ENCODE peak calls at places on chromosomes 6 and 20, in five cellular contexts. One of them, this sample, is unnamed.

GRCh38 chr20:51220293-51220706 is 197.4 kb upstream of the KCNG1 start:
- DNase-seq in A549: peak; percentile 51
- DNase-seq in left ventricle myocardium inferior: peak; percentile 20
- DNase-seq in stimulated activated CD4-positive, alpha-beta T cell treated with anti-CD3 and anti-CD28 coated beads, Interleukin-1b, Interleukin-23, amount 100 ng/mL, for 1 hour: peak; percentile 35
- DNase-seq in germinal center: peak; percentile 72
- DNase-seq in this sample: no peak

GRCh38 chr20:50292324-50293243 is 102.0 kb downstream of the CEBPB start:
- DNase-seq in germinal center: no peak
- DNase-seq in A549: peak; percentile 88
- DNase-seq in stimulated activated CD4-positive, alpha-beta T cell treated with anti-CD3 and anti-CD28 coated beads, Interleukin-1b, Interleukin-23, amount 100 ng/mL, for 1 hour: no peak
- DNase-seq in left ventricle myocardium inferior: peak; percentile 91
- DNase-seq in this sample: peak; percentile 99

GRCh38 chr20:60262967-60263603 is 304.9 kb downstream of the CDH26 start:
- DNase-seq in germinal center: peak; percentile 44
- DNase-seq in left ventricle myocardium inferior: peak; percentile 22
- DNase-seq in stimulated activated CD4-positive, alpha-beta T cell treated with anti-CD3 and anti-CD28 coated beads, Interleukin-1b, Interleukin-23, amount 100 ng/mL, for 1 hour: peak; percentile 17
- DNase-seq in A549: peak; percentile 30
- DNase-seq in this sample: no peak

GRCh38 chr6:73050706-73051105 is 174.6 kb downstream of the KHDC1L start:
- DNase-seq in A549: no peak
- DNase-seq in germinal center: no peak
- DNase-seq in stimulated activated CD4-positive, alpha-beta T cell treated with anti-CD3 and anti-CD28 coated beads, Interleukin-1b, Interleukin-23, amount 100 ng/mL, for 1 hour: no peak
- DNase-seq in left ventricle myocardium inferior: no peak
- DNase-seq in this sample: no peak

GRCh38 chr20:53434662-53435061 is 159.0 kb downstream of the ZNF217 start:
- DNase-seq in stimulated activated CD4-positive, alpha-beta T cell treated with anti-CD3 and anti-CD28 coated beads, Interleukin-1b, Interleukin-23, amount 100 ng/mL, for 1 hour: no peak
- DNase-seq in germinal center: no peak
- DNase-seq in A549: no peak
- DNase-seq in left ventricle myocardium inferior: no peak
- DNase-seq in this sample: peak; percentile 62

GRCh38 chr20:22678678-22679077 is 94.3 kb upstream of the FOXA2 start:
- DNase-seq in left ventricle myocardium inferior: no peak
- DNase-seq in A549: no peak
- DNase-seq in germinal center: no peak
- DNase-seq in stimulated activated CD4-positive, alpha-beta T cell treated with anti-CD3 and anti-CD28 coated beads, Interleukin-1b, Interleukin-23, amount 100 ng/mL, for 1 hour: no peak
- DNase-seq in this sample: no peak

GRCh38 chr20:2756056-2756611 is 44.3 kb downstream of the CPXM1 start:
- DNase-seq in A549: no peak
- DNase-seq in germinal center: no peak
- DNase-seq in stimulated activated CD4-positive, alpha-beta T cell treated with anti-CD3 and anti-CD28 coated beads, Interleukin-1b, Interleukin-23, amount 100 ng/mL, for 1 hour: no peak
- DNase-seq in left ventricle myocardium inferior: no peak
- DNase-seq in this sample: peak; percentile 45

GRCh38 chr20:8994045-8994444 is 74.8 kb upstream of the PLCB4 start:
- DNase-seq in stimulated activated CD4-positive, alpha-beta T cell treated with anti-CD3 and anti-CD28 coated beads, Interleukin-1b, Interleukin-23, amount 100 ng/mL, for 1 hour: no peak
- DNase-seq in germinal center: no peak
- DNase-seq in A549: no peak
- DNase-seq in left ventricle myocardium inferior: no peak
- DNase-seq in this sample: no peak

GRCh38 chr20:3857405-3857804 is 10.8 kb downstream of the MAVS start:
- DNase-seq in left ventricle myocardium inferior: no peak
- DNase-seq in germinal center: no peak
- DNase-seq in stimulated activated CD4-positive, alpha-beta T cell treated with anti-CD3 and anti-CD28 coated beads, Interleukin-1b, Interleukin-23, amount 100 ng/mL, for 1 hour: no peak
- DNase-seq in A549: no peak
- DNase-seq in this sample: no peak

GRCh38 chr20:409697-410559 is 1.8 kb downstream of the RBCK1 start:
- DNase-seq in A549: no peak
- DNase-seq in stimulated activated CD4-positive, alpha-beta T cell treated with anti-CD3 and anti-CD28 coated beads, Interleukin-1b, Interleukin-23, amount 100 ng/mL, for 1 hour: no peak
- DNase-seq in left ventricle myocardium inferior: no peak
- DNase-seq in germinal center: no peak
- DNase-seq in this sample: no peak

GRCh38 chr20:10986586-10986985 is 312.8 kb upstream of the JAG1 start:
- DNase-seq in germinal center: no peak
- DNase-seq in stimulated activated CD4-positive, alpha-beta T cell treated with anti-CD3 and anti-CD28 coated beads, Interleukin-1b, Interleukin-23, amount 100 ng/mL, for 1 hour: no peak
- DNase-seq in left ventricle myocardium inferior: no peak
- DNase-seq in A549: no peak
- DNase-seq in this sample: no peak

GRCh38 chr6:157682856-157683481 is 140.1 kb upstream of the SNX9 start:
- DNase-seq in germinal center: no peak
- DNase-seq in A549: peak; percentile 55
- DNase-seq in left ventricle myocardium inferior: no peak
- DNase-seq in stimulated activated CD4-positive, alpha-beta T cell treated with anti-CD3 and anti-CD28 coated beads, Interleukin-1b, Interleukin-23, amount 100 ng/mL, for 1 hour: no peak
- DNase-seq in this sample: no peak

GRCh38 chr20:50226093-50226974 is 35.7 kb downstream of the CEBPB start:
- DNase-seq in stimulated activated CD4-positive, alpha-beta T cell treated with anti-CD3 and anti-CD28 coated beads, Interleukin-1b, Interleukin-23, amount 100 ng/mL, for 1 hour: no peak
- DNase-seq in germinal center: no peak
- DNase-seq in left ventricle myocardium inferior: no peak
- DNase-seq in A549: no peak
- DNase-seq in this sample: peak; percentile 88

GRCh38 chr6:108106694-108107093 is 32.2 kb upstream of the OSTM1 start:
- DNase-seq in germinal center: no peak
- DNase-seq in stimulated activated CD4-positive, alpha-beta T cell treated with anti-CD3 and anti-CD28 coated beads, Interleukin-1b, Interleukin-23, amount 100 ng/mL, for 1 hour: no peak
- DNase-seq in A549: no peak
- DNase-seq in left ventricle myocardium inferior: no peak
- DNase-seq in this sample: no peak

This sample was measured in ovary.